ENCODE peak calls at places on chromosomes 6 and 20, in nine cellular contexts. One of them, this sample, is unnamed.

GRCh38 chr6:63936399-63936798 is 300.8 kb downstream of the PHF3 start:
- DNase-seq in EH: no peak
- DNase-seq in stomach: no peak
- DNase-seq in Caki2: peak
- DNase-seq in fibroblast of mammary gland: no peak
- DNase-seq in NCI-H1417: no peak
- DNase-seq in cardiac fibroblast: no peak
- DNase-seq in heart left ventricle: no peak
- DNase-seq in cerebellum: no peak
- DNase-seq in this sample: no peak

GRCh38 chr6:139449611-139450000 is 75.2 kb upstream of the CITED2 start:
- DNase-seq in cardiac fibroblast: peak
- DNase-seq in cerebellum: no peak
- DNase-seq in stomach: no peak
- DNase-seq in NCI-H1417: no peak
- DNase-seq in Caki2: no peak
- DNase-seq in fibroblast of mammary gland: peak
- DNase-seq in heart left ventricle: no peak
- DNase-seq in EH: peak
- DNase-seq in this sample: no peak

GRCh38 chr6:125001684-125002083 is 39.4 kb downstream of the RNF217 start:
- DNase-seq in Caki2: no peak
- DNase-seq in NCI-H1417: no peak
- DNase-seq in heart left ventricle: no peak
- DNase-seq in EH: no peak
- DNase-seq in cerebellum: no peak
- DNase-seq in cardiac fibroblast: no peak
- DNase-seq in stomach: no peak
- DNase-seq in fibroblast of mammary gland: no peak
- DNase-seq in this sample: no peak

GRCh38 chr20:48773837-48774418 is 53.9 kb downstream of the PREX1 start:
- DNase-seq in cardiac fibroblast: no peak
- DNase-seq in NCI-H1417: no peak
- DNase-seq in fibroblast of mammary gland: peak
- DNase-seq in EH: no peak
- DNase-seq in heart left ventricle: no peak
- DNase-seq in Caki2: no peak
- DNase-seq in cerebellum: no peak
- DNase-seq in stomach: no peak
- DNase-seq in this sample: no peak

GRCh38 chr6:9405825-9406224 is 970.5 kb upstream of the SLC35B3 start:
- DNase-seq in cerebellum: no peak
- DNase-seq in EH: no peak
- DNase-seq in Caki2: peak
- DNase-seq in stomach: no peak
- DNase-seq in cardiac fibroblast: no peak
- DNase-seq in NCI-H1417: no peak
- DNase-seq in heart left ventricle: no peak
- DNase-seq in fibroblast of mammary gland: no peak
- DNase-seq in this sample: no peak

GRCh38 chr20:23074052-23074451 is 12.1 kb downstream of the CD93 start:
- DNase-seq in EH: no peak
- DNase-seq in heart left ventricle: no peak
- DNase-seq in stomach: no peak
- DNase-seq in Caki2: no peak
- DNase-seq in fibroblast of mammary gland: no peak
- DNase-seq in cardiac fibroblast: no peak
- DNase-seq in cerebellum: no peak
- DNase-seq in NCI-H1417: no peak
- DNase-seq in this sample: no peak

GRCh38 chr6:159014406-159014805 is 14.4 kb upstream of the RSPH3 start:
- DNase-seq in heart left ventricle: no peak
- DNase-seq in cardiac fibroblast: no peak
- DNase-seq in fibroblast of mammary gland: no peak
- DNase-seq in cerebellum: no peak
- DNase-seq in NCI-H1417: no peak
- DNase-seq in EH: no peak
- DNase-seq in stomach: no peak
- DNase-seq in Caki2: no peak
- DNase-seq in this sample: no peak

GRCh38 chr6:617485-618100 is 39.3 kb downstream of the HUS1B start:
- DNase-seq in Caki2: no peak
- DNase-seq in EH: no peak
- DNase-seq in cardiac fibroblast: no peak
- DNase-seq in NCI-H1417: peak
- DNase-seq in fibroblast of mammary gland: no peak
- DNase-seq in heart left ventricle: no peak
- DNase-seq in stomach: no peak
- DNase-seq in cerebellum: peak
- DNase-seq in this sample: no peak

GRCh38 chr6:107344383-107344782 is 115.0 kb downstream of the PDSS2 start:
- DNase-seq in Caki2: no peak
- DNase-seq in cerebellum: no peak
- DNase-seq in stomach: no peak
- DNase-seq in fibroblast of mammary gland: no peak
- DNase-seq in cardiac fibroblast: no peak
- DNase-seq in EH: no peak
- DNase-seq in NCI-H1417: no peak
- DNase-seq in heart left ventricle: no peak
- DNase-seq in this sample: no peak

GRCh38 chr6:91487729-91488392 is 901.0 kb upstream of the MAP3K7 start:
- DNase-seq in heart left ventricle: no peak
- DNase-seq in cardiac fibroblast: no peak
- DNase-seq in fibroblast of mammary gland: no peak
- DNase-seq in cerebellum: no peak
- DNase-seq in stomach: no peak
- DNase-seq in NCI-H1417: no peak
- DNase-seq in EH: no peak
- DNase-seq in Caki2: no peak
- DNase-seq in this sample: no peak

GRCh38 chr20:35327074-35327976 is 35.1 kb upstream of the FAM83C start:
- DNase-seq in EH: peak
- DNase-seq in fibroblast of mammary gland: peak
- DNase-seq in cerebellum: no peak
- DNase-seq in Caki2: peak
- DNase-seq in stomach: peak
- DNase-seq in NCI-H1417: no peak
- DNase-seq in heart left ventricle: no peak
- DNase-seq in cardiac fibroblast: no peak
- DNase-seq in this sample: no peak

GRCh38 chr6:1601616-1602355 is 7.9 kb upstream of the FOXC1 start:
- DNase-seq in EH: no peak
- DNase-seq in NCI-H1417: no peak
- DNase-seq in heart left ventricle: no peak
- DNase-seq in Caki2: no peak
- DNase-seq in cerebellum: no peak
- DNase-seq in cardiac fibroblast: no peak
- DNase-seq in fibroblast of mammary gland: no peak
- DNase-seq in stomach: no peak
- DNase-seq in this sample: no peak

GRCh38 chr6:94272327-94272726 is 853.0 kb upstream of the EPHA7 start:
- DNase-seq in Caki2: no peak
- DNase-seq in cerebellum: no peak
- DNase-seq in NCI-H1417: peak
- DNase-seq in fibroblast of mammary gland: no peak
- DNase-seq in EH: no peak
- DNase-seq in heart left ventricle: no peak
- DNase-seq in cardiac fibroblast: no peak
- DNase-seq in stomach: no peak
- DNase-seq in this sample: no peak

GRCh38 chr6:148329568-148330299 is 12.9 kb upstream of the SASH1 start:
- DNase-seq in EH: peak
- DNase-seq in cerebellum: no peak
- DNase-seq in Caki2: no peak
- DNase-seq in heart left ventricle: no peak
- DNase-seq in stomach: no peak
- DNase-seq in fibroblast of mammary gland: peak
- DNase-seq in NCI-H1417: no peak
- DNase-seq in cardiac fibroblast: peak
- DNase-seq in this sample: no peak

GRCh38 chr20:61042501-61043385 is 209.3 kb upstream of the CDH4 start:
- DNase-seq in EH: no peak
- DNase-seq in heart left ventricle: no peak
- DNase-seq in stomach: no peak
- DNase-seq in Caki2: peak
- DNase-seq in cerebellum: no peak
- DNase-seq in NCI-H1417: no peak
- DNase-seq in fibroblast of mammary gland: peak
- DNase-seq in cardiac fibroblast: no peak
- DNase-seq in this sample: peak

GRCh38 chr6:110595112-110595511 is 118.7 kb upstream of the SLC22A16 start:
- DNase-seq in heart left ventricle: no peak
- DNase-seq in Caki2: no peak
- DNase-seq in NCI-H1417: no peak
- DNase-seq in fibroblast of mammary gland: no peak
- DNase-seq in stomach: no peak
- DNase-seq in cerebellum: no peak
- DNase-seq in cardiac fibroblast: peak
- DNase-seq in EH: no peak
- DNase-seq in this sample: no peak

GRCh38 chr6:87730310-87730709 is 28.3 kb upstream of the AKIRIN2 start:
- DNase-seq in stomach: no peak
- DNase-seq in cardiac fibroblast: peak
- DNase-seq in cerebellum: no peak
- DNase-seq in heart left ventricle: peak
- DNase-seq in NCI-H1417: no peak
- DNase-seq in fibroblast of mammary gland: peak
- DNase-seq in EH: peak
- DNase-seq in Caki2: peak
- DNase-seq in this sample: no peak

GRCh38 chr6:47336334-47336733 is 26.6 kb upstream of the TNFRSF21 start:
- DNase-seq in cerebellum: no peak
- DNase-seq in cardiac fibroblast: no peak
- DNase-seq in EH: no peak
- DNase-seq in Caki2: no peak
- DNase-seq in fibroblast of mammary gland: no peak
- DNase-seq in heart left ventricle: no peak
- DNase-seq in NCI-H1417: no peak
- DNase-seq in stomach: no peak
- DNase-seq in this sample: no peak

GRCh38 chr6:154239392-154239791 is 117.2 kb downstream of the IPCEF1 start:
- DNase-seq in cardiac fibroblast: no peak
- DNase-seq in NCI-H1417: no peak
- DNase-seq in stomach: no peak
- DNase-seq in heart left ventricle: no peak
- DNase-seq in fibroblast of mammary gland: no peak
- DNase-seq in EH: no peak
- DNase-seq in cerebellum: no peak
- DNase-seq in Caki2: no peak
- DNase-seq in this sample: no peak

GRCh38 chr6:24658573-24659511 is 7.9 kb downstream of the TDP2 start:
- DNase-seq in stomach: no peak
- DNase-seq in Caki2: peak
- DNase-seq in EH: peak
- DNase-seq in NCI-H1417: no peak
- DNase-seq in fibroblast of mammary gland: peak
- DNase-seq in cerebellum: no peak
- DNase-seq in cardiac fibroblast: peak
- DNase-seq in heart left ventricle: no peak
- DNase-seq in this sample: no peak

GRCh38 chr6:22888147-22888831 is 318.9 kb downstream of the HDGFL1 start:
- DNase-seq in cardiac fibroblast: no peak
- DNase-seq in cerebellum: no peak
- DNase-seq in fibroblast of mammary gland: no peak
- DNase-seq in EH: peak
- DNase-seq in Caki2: peak
- DNase-seq in NCI-H1417: no peak
- DNase-seq in heart left ventricle: no peak
- DNase-seq in stomach: no peak
- DNase-seq in this sample: no peak

GRCh38 chr6:166936079-166936787 is 20.1 kb downstream of the RNASET2 start:
- DNase-seq in fibroblast of mammary gland: no peak
- DNase-seq in stomach: no peak
- DNase-seq in heart left ventricle: no peak
- DNase-seq in EH: no peak
- DNase-seq in NCI-H1417: no peak
- DNase-seq in cerebellum: no peak
- DNase-seq in Caki2: no peak
- DNase-seq in cardiac fibroblast: peak
- DNase-seq in this sample: peak

GRCh38 chr20:20780127-20780822 is 67.8 kb upstream of the RALGAPA2 start:
- DNase-seq in cardiac fibroblast: peak
- DNase-seq in NCI-H1417: no peak
- DNase-seq in Caki2: no peak
- DNase-seq in heart left ventricle: no peak
- DNase-seq in cerebellum: no peak
- DNase-seq in fibroblast of mammary gland: peak
- DNase-seq in stomach: peak
- DNase-seq in EH: no peak
- DNase-seq in this sample: peak

GRCh38 chr20:33554914-33555420 is 65.1 kb downstream of the CBFA2T2 start:
- DNase-seq in fibroblast of mammary gland: peak
- DNase-seq in cardiac fibroblast: peak
- DNase-seq in EH: peak
- DNase-seq in cerebellum: no peak
- DNase-seq in NCI-H1417: peak
- DNase-seq in Caki2: peak
- DNase-seq in stomach: no peak
- DNase-seq in heart left ventricle: no peak
- DNase-seq in this sample: no peak

GRCh38 chr20:47243003-47243402 is 113.5 kb downstream of the ZMYND8 start:
- DNase-seq in cardiac fibroblast: no peak
- DNase-seq in fibroblast of mammary gland: no peak
- DNase-seq in heart left ventricle: no peak
- DNase-seq in Caki2: no peak
- DNase-seq in NCI-H1417: no peak
- DNase-seq in cerebellum: no peak
- DNase-seq in stomach: no peak
- DNase-seq in EH: no peak
- DNase-seq in this sample: no peak

GRCh38 chr20:63737940-63738686 is 1.5 kb upstream of the SLC2A4RG start:
- DNase-seq in stomach: no peak
- DNase-seq in cardiac fibroblast: no peak
- DNase-seq in cerebellum: no peak
- DNase-seq in EH: no peak
- DNase-seq in fibroblast of mammary gland: no peak
- DNase-seq in heart left ventricle: peak
- DNase-seq in Caki2: no peak
- DNase-seq in NCI-H1417: no peak
- DNase-seq in this sample: no peak

GRCh38 chr6:109393882-109394281 is 11.6 kb upstream of the CD164 start:
- DNase-seq in NCI-H1417: no peak
- DNase-seq in Caki2: no peak
- DNase-seq in cerebellum: no peak
- DNase-seq in cardiac fibroblast: no peak
- DNase-seq in stomach: no peak
- DNase-seq in fibroblast of mammary gland: peak
- DNase-seq in EH: peak
- DNase-seq in heart left ventricle: no peak
- DNase-seq in this sample: no peak

GRCh38 chr20:24632581-24632980 is 163.2 kb downstream of the SYNDIG1 start:
- DNase-seq in cardiac fibroblast: no peak
- DNase-seq in stomach: no peak
- DNase-seq in heart left ventricle: no peak
- DNase-seq in cerebellum: peak
- DNase-seq in Caki2: no peak
- DNase-seq in fibroblast of mammary gland: no peak
- DNase-seq in NCI-H1417: no peak
- DNase-seq in EH: no peak
- DNase-seq in this sample: peak

GRCh38 chr6:33407132-33407718 is 3.6 kb upstream of the PHF1 start:
- DNase-seq in heart left ventricle: no peak
- DNase-seq in cerebellum: no peak
- DNase-seq in EH: peak
- DNase-seq in NCI-H1417: no peak
- DNase-seq in cardiac fibroblast: peak
- DNase-seq in Caki2: peak
- DNase-seq in stomach: no peak
- DNase-seq in fibroblast of mammary gland: peak
- DNase-seq in this sample: no peak

GRCh38 chr6:25959890-25960531 is 2.6 kb upstream of the TRIM38 start:
- DNase-seq in stomach: no peak
- DNase-seq in cardiac fibroblast: no peak
- DNase-seq in cerebellum: no peak
- DNase-seq in Caki2: no peak
- DNase-seq in heart left ventricle: no peak
- DNase-seq in EH: peak
- DNase-seq in NCI-H1417: no peak
- DNase-seq in fibroblast of mammary gland: peak
- DNase-seq in this sample: no peak

GRCh38 chr6:160930547-160931377 is 60.8 kb upstream of the MAP3K4 start:
- DNase-seq in cardiac fibroblast: peak
- DNase-seq in fibroblast of mammary gland: peak
- DNase-seq in stomach: peak
- DNase-seq in heart left ventricle: peak
- DNase-seq in Caki2: peak
- DNase-seq in cerebellum: peak
- DNase-seq in NCI-H1417: peak
- DNase-seq in EH: peak
- DNase-seq in this sample: peak